ENCODE peak calls at places on chromosomes 6 and 20, in five cellular contexts. S is nephron progenitor cell, L is ovary, O is DND-41, U is kidney epithelial cell. F is an unnamed sample.

GRCh38 chr6:2492686-2493523 is 247.5 kb upstream of the GMDS start:
- DNase-seq in L (no peak), U (no peak), O (no peak), S (no peak), F (no peak)

GRCh38 chr20:25399038-25399430 is 8.4 kb upstream of the ABHD12 start:
- DNase-seq in L (no peak), O (peak; percentile 44), S (no peak), U (peak; percentile 47), F (peak; percentile 69)

GRCh38 chr6:64990652-64991304 is 716.2 kb downstream of the EYS start:
- DNase-seq in L (no peak), O (no peak), U (no peak), S (no peak), F (no peak)

GRCh38 chr6:116190550-116190949 is 63.3 kb downstream of the TSPYL4 start:
- DNase-seq in S (no peak), O (no peak), U (peak; percentile 35), L (no peak), F (no peak)

GRCh38 chr6:46706464-46706863 is 18.8 kb downstream of the TDRD6 start:
- DNase-seq in U (no peak), S (no peak), O (no peak), L (no peak), F (no peak)

GRCh38 chr6:12601881-12602280 is 114.7 kb upstream of the PHACTR1 start:
- DNase-seq in O (no peak), S (no peak), L (no peak), U (no peak), F (no peak)

GRCh38 chr6:162294030-162294429 is 433.5 kb downstream of the PRKN start:
- DNase-seq in U (no peak), L (no peak), O (no peak), S (no peak), F (no peak)

GRCh38 chr6:81896561-81896960 is 144.1 kb upstream of the TENT5A start:
- DNase-seq in S (no peak), L (no peak), O (no peak), U (no peak), F (no peak)

GRCh38 chr6:111478749-111479148 is 4.3 kb downstream of the REV3L start:
- DNase-seq in L (no peak), O (no peak), S (no peak), U (no peak), F (peak; percentile 68)

GRCh38 chr20:5395932-5396727 is 79.4 kb upstream of the PROKR2 start:
- DNase-seq in O (no peak), L (no peak), U (no peak), S (no peak), F (no peak)

GRCh38 chr20:38012332-38012731 is 20.9 kb downstream of the TTI1 start:
- DNase-seq in L (no peak), O (no peak), U (no peak), S (no peak), F (no peak)

GRCh38 chr20:29878777-29879442 is 1378.6 kb upstream of the DEFB115 start:
- DNase-seq in U (no peak), O (no peak), S (no peak), L (no peak), F (peak; percentile 45)

GRCh38 chr6:148432405-148433195 is 90.0 kb downstream of the SASH1 start:
- DNase-seq in U (no peak), S (no peak), L (no peak), O (no peak), F (no peak)

GRCh38 chr20:826695-827323 is 6.7 kb upstream of the FAM110A start:
- DNase-seq in U (no peak), S (no peak), L (no peak), O (no peak), F (no peak)

GRCh38 chr20:52365688-52366087 is 174.1 kb upstream of the ZFP64 start:
- DNase-seq in U (no peak), O (no peak), L (no peak), S (no peak), F (no peak)

GRCh38 chr20:12113468-12114371 is 196.0 kb downstream of the BTBD3 start:
- DNase-seq in O (no peak), L (no peak), S (no peak), U (no peak), F (no peak)

GRCh38 chr20:15599961-15600360 is 973.3 kb downstream of the KIF16B start:
- DNase-seq in S (no peak), U (no peak), O (no peak), L (no peak), F (no peak)

GRCh38 chr6:10084276-10084993 is 330.4 kb downstream of the TFAP2A start:
- DNase-seq in L (no peak), U (no peak), O (no peak), S (no peak), F (peak; percentile 65)

GRCh38 chr6:2733324-2733723 is 17.4 kb downstream of the MYLK4 start:
- DNase-seq in L (no peak), O (peak; percentile 20), U (no peak), S (no peak), F (no peak)

GRCh38 chr20:1263853-1264252 is 2.2 kb upstream of the SNPH start:
- DNase-seq in O (no peak), S (no peak), U (no peak), L (no peak), F (no peak)

GRCh38 chr20:46334423-46334978 is 26.2 kb upstream of the CDH22 start:
- DNase-seq in S (no peak), L (no peak), O (no peak), U (no peak), F (no peak)

GRCh38 chr20:52783769-52784168 is 188.4 kb upstream of the TSHZ2 start:
- DNase-seq in U (no peak), O (peak; percentile 12), S (peak; percentile 15), L (no peak), F (peak; percentile 82)

GRCh38 chr20:23048283-23049200 is 930 bp downstream of the THBD start:
- DNase-seq in O (no peak), U (no peak), L (peak; percentile 58), S (peak; percentile 62), F (peak; percentile 90)

GRCh38 chr6:55704421-55704820 is 125.4 kb upstream of the HMGCLL1 start:
- DNase-seq in L (no peak), U (peak; percentile 32), O (no peak), S (no peak), F (no peak)

GRCh38 chr6:156410649-156411048 is 366.5 kb upstream of the ARID1B start:
- DNase-seq in U (no peak), S (no peak), L (no peak), O (no peak), F (no peak)
- TF ChIP-seq CTCF in U (no peak), S (peak; percentile 27), L (no peak), O (no peak), F (peak; percentile 65)

GRCh38 chr6:124795879-124796838 is 166.1 kb upstream of the RNF217 start:
- DNase-seq in S (peak; percentile 41), U (no peak), L (no peak), O (no peak), F (peak; percentile 79)
- TF ChIP-seq CTCF in S (peak; percentile 62), U (peak; percentile 63), L (no peak), O (peak; percentile 36), F (peak; percentile 89)

GRCh38 chr20:10647471-10647870 is 26.3 kb downstream of the JAG1 start:
- DNase-seq in O (no peak), S (no peak), L (no peak), U (no peak), F (peak; percentile 83)
- TF ChIP-seq CTCF in O (peak; percentile 53), S (peak; percentile 17), L (no peak), U (peak; percentile 45), F (peak; percentile 85)

GRCh38 chr6:107460074-107460631 is 789 bp upstream of the PDSS2 start:
- DNase-seq in U (no peak), O (no peak), S (no peak), L (no peak), F (no peak)

GRCh38 chr6:107458687-107459282 is 579 bp downstream of the PDSS2 start:
- DNase-seq in O (peak; percentile 52), L (no peak), S (no peak), U (no peak), F (no peak)

GRCh38 chr6:107459283-107460073 is at the start of gene PDSS2:
- DNase-seq in S (peak; percentile 96), O (peak; percentile 99), L (peak; percentile 98), U (peak; percentile 94), F (peak; percentile 100)
- TF ChIP-seq CTCF in S (peak; percentile 58), O (peak; percentile 73), L (peak; percentile 22), U (peak; percentile 64), F (peak; percentile 82)

F was measured in endodermal cell.